ENCODE peak calls at places on chromosomes 5 and 9, in ten cellular contexts. L is brain microvascular endothelial cell; W is sigmoid colon; V is gastrocnemius medialis; H is lower lobe of right lung; B is CD4-positive, alpha-beta T cell; S is GM23338; U is A549; Q is IMR-90; X is A673. P is an unnamed sample.

GRCh38 chr5:83118471-83118870 is 41.1 kb downstream of the XRCC4 start:
- DNase-seq in S (peak; percentile 5), B (no peak), V (no peak), H (no peak), W (no peak), X (no peak), L (no peak), U (peak; percentile 31), Q (no peak), P (no peak)

GRCh38 chr5:169856571-169856970 is 123.7 kb downstream of the INSYN2B start:
- DNase-seq in W (no peak), U (peak; percentile 81), Q (peak; percentile 95), S (no peak), B (no peak), H (no peak), X (peak; percentile 9), V (no peak), L (peak; percentile 89), P (peak; percentile 78)

GRCh38 chr9:120713257-120714087 is 798 bp downstream of the MEGF9 start:
- DNase-seq in W (peak; percentile 72), V (peak; percentile 8), X (no peak), Q (no peak), S (peak; percentile 58), L (no peak), U (no peak), H (peak; percentile 58), B (peak; percentile 9), P (no peak)

GRCh38 chr5:159392881-159393280 is 62.6 kb upstream of the IL12B start:
- DNase-seq in H (no peak), B (no peak), W (no peak), V (no peak), S (no peak), Q (no peak), X (no peak), L (no peak), U (no peak), P (no peak)

GRCh38 chr9:88933607-88934379 is 57.5 kb upstream of the S1PR3 start:
- DNase-seq in H (no peak), B (no peak), X (no peak), L (no peak), S (no peak), Q (no peak), W (no peak), U (no peak), V (no peak), P (no peak)

GRCh38 chr5:76615759-76616158 is 7.4 kb downstream of the F2RL2 start:
- DNase-seq in V (no peak), H (no peak), U (no peak), B (no peak), W (no peak), X (peak; percentile 96), S (no peak), Q (peak; percentile 68), L (no peak), P (no peak)

GRCh38 chr9:95092321-95093072 is 225.0 kb downstream of the FANCC start:
- DNase-seq in H (no peak), B (no peak), X (no peak), Q (peak; percentile 68), W (peak; percentile 72), V (no peak), L (peak; percentile 91), S (peak; percentile 34), U (no peak), P (no peak)

GRCh38 chr5:147051193-147051592 is 172.6 kb upstream of the PPP2R2B start:
- DNase-seq in V (no peak), B (no peak), S (no peak), X (peak; percentile 5), L (no peak), H (no peak), Q (no peak), U (no peak), W (no peak), P (no peak)

GRCh38 chr9:8660383-8660782 is 860.8 kb upstream of the DMAC1 start:
- DNase-seq in H (no peak), U (no peak), L (peak; percentile 10), Q (no peak), W (peak; percentile 77), V (peak; percentile 45), S (no peak), X (no peak), B (no peak), P (peak; percentile 57)

GRCh38 chr5:97355775-97356174 is 172.7 kb upstream of the RIOK2 start:
- DNase-seq in V (no peak), S (no peak), U (no peak), Q (no peak), X (no peak), H (no peak), W (no peak), B (no peak), L (no peak), P (no peak)

GRCh38 chr9:115642285-115642684 is 511.3 kb upstream of the PAPPA start:
- DNase-seq in V (no peak), X (no peak), L (no peak), H (no peak), B (no peak), U (no peak), W (no peak), Q (peak; percentile 86), S (no peak), P (no peak)

GRCh38 chr5:14660836-14661235 is 3.7 kb upstream of the OTULIN start:
- DNase-seq in H (no peak), V (no peak), S (no peak), L (no peak), W (no peak), B (no peak), Q (peak; percentile 25), X (peak; percentile 61), U (no peak), P (no peak)

GRCh38 chr5:14664270-14665109 is at the start of gene OTULIN:
- DNase-seq in Q (peak; percentile 85), S (peak; percentile 93), W (peak; percentile 95), B (peak; percentile 77), U (peak; percentile 91), L (peak; percentile 57), V (peak; percentile 78), H (peak; percentile 95), X (peak; percentile 85), P (peak; percentile 96)

GRCh38 chr5:14665110-14665822 is 748 bp downstream of the OTULIN start:
- DNase-seq in S (peak; percentile 60), L (no peak), X (no peak), U (peak; percentile 29), Q (no peak), V (no peak), B (no peak), H (peak; percentile 57), W (no peak), P (peak; percentile 59)

GRCh38 chr5:14663734-14664269 is 716 bp upstream of the OTULIN start:
- DNase-seq in W (no peak), L (no peak), X (peak; percentile 11), U (no peak), Q (no peak), B (no peak), H (no peak), V (no peak), S (no peak), P (peak; percentile 41)

DNA sequence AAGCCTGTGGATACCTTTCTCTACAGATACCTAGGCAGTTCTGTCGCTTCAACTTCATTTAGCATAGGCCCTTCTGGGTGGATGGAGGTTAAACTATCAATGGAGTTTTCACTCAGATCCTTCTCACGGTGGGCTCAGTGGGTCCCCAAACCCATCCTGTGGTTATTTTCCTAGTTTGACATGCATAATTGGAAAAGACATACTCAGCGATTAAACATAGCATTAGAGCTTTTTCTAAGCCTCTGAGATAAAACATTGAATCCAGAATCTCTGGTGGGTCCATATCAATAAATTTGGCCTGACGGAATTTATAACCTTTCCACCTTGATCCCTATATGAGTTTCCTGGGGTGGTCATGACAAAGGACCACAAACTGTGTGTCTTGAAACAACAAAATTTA is 1.8 kb upstream of the OTULIN start:
- DNase-seq in B (no peak), W (no peak), L (no peak), X (no peak), V (no peak), U (no peak), Q (no peak), S (no peak), H (no peak), P (no peak)
- H3K27ac ChIP-seq in B (no peak overlapping the region), W (no peak overlapping the region), L (no peak overlapping the region), X (no peak overlapping the region), V (no peak overlapping the region), U (no peak overlapping the region), Q (no peak overlapping the region), S (no peak overlapping the region), H (no peak overlapping the region), P (no peak overlapping the region)

GRCh38 chr9:34507966-34508365 is 14.8 kb downstream of the ENHO start:
- DNase-seq in Q (no peak), V (no peak), S (no peak), U (no peak), H (no peak), B (no peak), X (no peak), L (no peak), W (peak; percentile 17), P (no peak)

GRCh38 chr9:34506623-34507022 is 16.2 kb downstream of the ENHO start:
- DNase-seq in Q (no peak), L (no peak), S (no peak), U (no peak), W (peak; percentile 61), X (no peak), H (no peak), V (no peak), B (no peak), P (no peak)

GRCh38 chr9:34507556-34507955 is 15.2 kb downstream of the ENHO start:
- DNase-seq in Q (no peak), U (no peak), W (peak; percentile 51), B (no peak), X (no peak), S (no peak), H (no peak), V (no peak), L (no peak), P (no peak)

GRCh38 chr9:34503406-34503805 is 19.4 kb downstream of the ENHO start:
- DNase-seq in V (no peak), S (no peak), L (no peak), W (peak; percentile 7), H (no peak), B (no peak), U (no peak), Q (no peak), X (no peak), P (no peak)

GRCh38 chr9:34505370-34506120 is 17.2 kb downstream of the ENHO start:
- DNase-seq in B (no peak), S (no peak), X (no peak), W (peak; percentile 32), V (no peak), Q (no peak), H (no peak), L (no peak), U (no peak), P (no peak)
- H3K27ac ChIP-seq in B (no peak overlapping the region), S (no peak overlapping the region), X (no peak overlapping the region), W (no peak overlapping the region), V (no peak overlapping the region), Q (no peak overlapping the region), H (no peak overlapping the region), L (no peak overlapping the region), U (no peak overlapping the region), P (no peak overlapping the region)

GRCh38 chr5:154753792-154754191 is 1.4 kb upstream of the LARP1 start:
- DNase-seq in B (no peak), H (no peak), V (peak; percentile 82), L (peak; percentile 86), W (peak; percentile 96), S (no peak), X (no peak), U (peak; percentile 22), Q (peak; percentile 97), P (peak; percentile 96)
- H3K27ac ChIP-seq in B (peak overlapping the region; percentile 92), H (peak overlapping the region; percentile 96), V (peak overlapping the region; percentile 98), L (peak overlapping the region; percentile 87), W (peak overlapping the region; percentile 99), S (peak overlapping the region; percentile 95), X (peak overlapping the region; percentile 98), U (peak overlapping the region; percentile 99), Q (peak overlapping the region; percentile 46), P (peak overlapping the region; percentile 95)

GRCh38 chr5:142082182-142082781 is 26.3 kb upstream of the NDFIP1 start:
- DNase-seq in X (no peak), B (no peak), L (no peak), H (no peak), S (peak; percentile 26), Q (no peak), W (no peak), V (no peak), U (no peak), P (no peak)
- H3K27ac ChIP-seq in X (no peak overlapping the region), B (no peak overlapping the region), L (no peak overlapping the region), H (no peak overlapping the region), S (no peak overlapping the region), Q (no peak overlapping the region), W (no peak overlapping the region), V (no peak overlapping the region), U (no peak overlapping the region), P (no peak overlapping the region)